ENCODE peak calls at places on chromosomes 12 and 14, in six cellular contexts. C, T, K, Q, B and M are unnamed samples.
A peak's percentile ranks its signal among the peaks of the same experiment; 100 is the strongest.

GRCh38 chr12:24553259-24553658 is 395.6 kb downstream of the BCAT1 start:
- DNase-seq in B (no peak), C (no peak), K (no peak), Q (no peak), T (no peak), M (no peak)

GRCh38 chr14:42884100-42884499 is 1277.4 kb downstream of the LRFN5 start:
- DNase-seq in K (peak; percentile 84), Q (no peak), C (no peak), B (peak; percentile 91), T (no peak), M (peak; percentile 64)

GRCh38 chr14:103186894-103187586 is 63.8 kb downstream of the TNFAIP2 start:
- DNase-seq in C (no peak), T (no peak), K (no peak), B (no peak), Q (no peak), M (no peak)

GRCh38 chr14:104393898-104394605 is 185.5 kb upstream of the C14orf180 start:
- DNase-seq in K (no peak), T (peak; percentile 53), B (no peak), C (peak; percentile 56), Q (no peak), M (peak; percentile 39)

GRCh38 chr12:122975790-122976647 is 975 bp downstream of the OGFOD2 start:
- DNase-seq in T (no peak), K (no peak), Q (peak; percentile 12), C (no peak), B (no peak), M (no peak)

GRCh38 chr14:23895480-23895879 is 58.1 kb upstream of the DHRS4 start:
- DNase-seq in C (no peak), T (no peak), K (peak; percentile 2), Q (no peak), B (peak; percentile 11), M (no peak)

GRCh38 chr14:92647499-92648279 is 100.7 kb downstream of the LGMN start:
- DNase-seq in C (no peak), K (peak; percentile 62), Q (peak; percentile 88), T (no peak), B (peak; percentile 40), M (peak; percentile 41)

GRCh38 chr14:33839193-33840076 is 111.4 kb downstream of the EGLN3 start:
- DNase-seq in C (peak; percentile 50), T (peak; percentile 4), B (peak; percentile 64), Q (peak; percentile 52), K (peak; percentile 63), M (peak; percentile 41)

GRCh38 chr12:48286665-48287064 is 64.1 kb downstream of the ZNF641 start:
- DNase-seq in K (peak; percentile 10), Q (peak; percentile 3), T (no peak), C (peak; percentile 4), B (peak; percentile 27), M (no peak)

GRCh38 chr14:101797785-101798342 is 36.4 kb downstream of the PPP2R5C start:
- DNase-seq in B (no peak), C (no peak), K (no peak), T (no peak), Q (no peak), M (no peak)

GRCh38 chr12:38850463-38850862 is 54.9 kb downstream of the CPNE8 start:
- DNase-seq in Q (no peak), T (no peak), B (peak; percentile 24), K (peak; percentile 77), C (no peak), M (no peak)

GRCh38 chr12:12819752-12820311 is 6.7 kb downstream of the DDX47 start:
- DNase-seq in K (peak; percentile 92), B (peak; percentile 91), C (no peak), T (no peak), Q (peak; percentile 99), M (peak; percentile 96)